ENCODE peak calls at places on chromosomes 4 and X, in four cellular contexts. M is GM12892, D is body of pancreas, H is heart left ventricle. O is an unnamed sample.

GRCh38 chrX:18026171-18026570 is 165.1 kb upstream of the RAI2 start:
- DNase-seq in D (no peak), M (no peak), H (no peak), O (peak)

GRCh38 chr4:184807797-184808718 is 17.7 kb downstream of the ACSL1 start:
- DNase-seq in M (no peak), H (peak), D (no peak), O (peak)

GRCh38 chrX:131843996-131844395 is 179.1 kb upstream of the STK26 start:
- DNase-seq in H (no peak), D (no peak), M (no peak), O (no peak)

GRCh38 chr4:95585016-95585695 is 36.4 kb upstream of the UNC5C start:
- DNase-seq in M (no peak), H (no peak), D (no peak), O (no peak)

GRCh38 chr4:36243355-36244256 is 708 bp downstream of the ARAP2 start:
- DNase-seq in M (no peak), D (peak), H (peak), O (peak)

GRCh38 chr4:147361726-147362125 is 119.2 kb upstream of the EDNRA start:
- DNase-seq in H (peak), D (peak), M (no peak), O (no peak)

GRCh38 chrX:115525486-115525885 is 35.5 kb upstream of the PLS3 start:
- DNase-seq in H (no peak), M (no peak), D (no peak), O (peak)

GRCh38 chrX:31057291-31057690 is 14.6 kb downstream of the FTHL17 start:
- DNase-seq in D (no peak), H (no peak), M (no peak), O (no peak)

GRCh38 chr4:7924163-7924562 is 15.5 kb downstream of the AFAP1 start:
- DNase-seq in H (no peak), D (no peak), M (no peak), O (no peak)

GRCh38 chr4:150297861-150298474 is 219.7 kb downstream of the DCLK2 start:
- DNase-seq in D (peak), M (no peak), H (peak), O (peak)

GRCh38 chr4:11503166-11503565 is 74.5 kb upstream of the HS3ST1 start:
- DNase-seq in H (peak), M (no peak), D (peak), O (peak)

GRCh38 chrX:75067931-75068330 is 88.2 kb downstream of the ABCB7 start:
- DNase-seq in D (no peak), H (no peak), M (no peak), O (no peak)

GRCh38 chrX:123361371-123361770 is 177.3 kb downstream of the GRIA3 start:
- DNase-seq in D (no peak), H (no peak), M (no peak), O (no peak)

GRCh38 chrX:121931567-121931966 is 884.2 kb downstream of the GLUD2 start:
- DNase-seq in D (no peak), H (no peak), M (no peak), O (no peak)

GRCh38 chrX:9285342-9285771 is 179.5 kb upstream of the TBL1X start:
- DNase-seq in M (no peak), D (no peak), H (no peak), O (no peak)

GRCh38 chr4:48268956-48269860 is at the start of gene TEC:
- DNase-seq in D (peak), H (peak), M (no peak), O (peak)

GRCh38 chr4:144658908-144659307 is 13.0 kb downstream of the HHIP start:
- DNase-seq in D (no peak), M (no peak), H (no peak), O (no peak)

GRCh38 chrX:20653070-20653469 is 386.4 kb upstream of the RPS6KA3 start:
- DNase-seq in H (no peak), M (no peak), D (no peak), O (no peak)

GRCh38 chr4:151169900-151170299 is 70.5 kb downstream of the RPS3A start:
- DNase-seq in H (no peak), M (no peak), D (no peak), O (no peak)

GRCh38 chr4:150182794-150183193 is 104.5 kb downstream of the DCLK2 start:
- DNase-seq in H (no peak), M (no peak), D (no peak), O (no peak)

GRCh38 chr4:11912886-11913285 is 484.2 kb upstream of the HS3ST1 start:
- DNase-seq in H (no peak), M (no peak), D (no peak), O (no peak)

GRCh38 chr4:55173580-55173979 is 48.2 kb upstream of the KDR start:
- DNase-seq in M (no peak), H (no peak), D (no peak), O (no peak)

GRCh38 chr4:7474320-7474719 is 39.6 kb upstream of the PSAPL1 start:
- DNase-seq in H (no peak), M (no peak), D (no peak), O (no peak)

GRCh38 chrX:136021903-136022302 is 36.7 kb downstream of the SLC9A6 start:
- DNase-seq in M (no peak), H (no peak), D (no peak), O (no peak)

GRCh38 chr4:7202391-7202790 is 10.1 kb downstream of the SORCS2 start:
- DNase-seq in D (no peak), H (no peak), M (no peak), O (no peak)

GRCh38 chrX:19017271-19017670 is 33.4 kb upstream of the PHKA2 start:
- DNase-seq in M (peak), D (no peak), H (no peak), O (no peak)

GRCh38 chrX:107561468-107562215 is 66.7 kb upstream of the PRPS1 start:
- DNase-seq in M (no peak), D (no peak), H (no peak), O (no peak)

GRCh38 chr4:153233761-153234371 is 29.6 kb downstream of the TRIM2 start:
- DNase-seq in D (peak), M (no peak), H (no peak), O (peak)

GRCh38 chrX:41922125-41922521 is 1.2 kb downstream of the CASK start:
- DNase-seq in D (peak), H (no peak), M (no peak), O (no peak)

GRCh38 chr4:79653871-79654270 is 245.8 kb upstream of the GK2 start:
- DNase-seq in H (no peak), M (no peak), D (no peak), O (peak)

GRCh38 chr4:113919611-113920010 is 59.8 kb downstream of the ARSJ start:
- DNase-seq in D (no peak), M (no peak), H (no peak), O (no peak)

GRCh38 chr4:151575646-151576045 is 166.7 kb downstream of the FHIP1A start:
- DNase-seq in H (no peak), D (no peak), M (no peak), O (no peak)

GRCh38 chr4:3388461-3389185 is 53.1 kb upstream of the HGFAC start:
- DNase-seq in D (peak), H (no peak), M (no peak), O (peak)
- TF ChIP-seq POLR2A in D (no peak), H (no peak), M (peak), O (no peak)

GRCh38 chrX:54994099-54994498 is at the start of gene PFKFB1:
- DNase-seq in H (no peak), M (no peak), D (no peak), O (no peak)

GRCh38 chrX:54994668-54995452 is 872 bp upstream of the PFKFB1 start:
- DNase-seq in M (no peak), H (no peak), D (no peak), O (no peak)

GRCh38 chrX:54995621-54996020 is 1.6 kb upstream of the PFKFB1 start:
- DNase-seq in D (no peak), H (no peak), M (no peak), O (no peak)

GRCh38 chrX:55004231-55004630 is 4.1 kb downstream of the APEX2 start:
- DNase-seq in D (no peak), M (no peak), H (no peak), O (no peak)

DNA sequence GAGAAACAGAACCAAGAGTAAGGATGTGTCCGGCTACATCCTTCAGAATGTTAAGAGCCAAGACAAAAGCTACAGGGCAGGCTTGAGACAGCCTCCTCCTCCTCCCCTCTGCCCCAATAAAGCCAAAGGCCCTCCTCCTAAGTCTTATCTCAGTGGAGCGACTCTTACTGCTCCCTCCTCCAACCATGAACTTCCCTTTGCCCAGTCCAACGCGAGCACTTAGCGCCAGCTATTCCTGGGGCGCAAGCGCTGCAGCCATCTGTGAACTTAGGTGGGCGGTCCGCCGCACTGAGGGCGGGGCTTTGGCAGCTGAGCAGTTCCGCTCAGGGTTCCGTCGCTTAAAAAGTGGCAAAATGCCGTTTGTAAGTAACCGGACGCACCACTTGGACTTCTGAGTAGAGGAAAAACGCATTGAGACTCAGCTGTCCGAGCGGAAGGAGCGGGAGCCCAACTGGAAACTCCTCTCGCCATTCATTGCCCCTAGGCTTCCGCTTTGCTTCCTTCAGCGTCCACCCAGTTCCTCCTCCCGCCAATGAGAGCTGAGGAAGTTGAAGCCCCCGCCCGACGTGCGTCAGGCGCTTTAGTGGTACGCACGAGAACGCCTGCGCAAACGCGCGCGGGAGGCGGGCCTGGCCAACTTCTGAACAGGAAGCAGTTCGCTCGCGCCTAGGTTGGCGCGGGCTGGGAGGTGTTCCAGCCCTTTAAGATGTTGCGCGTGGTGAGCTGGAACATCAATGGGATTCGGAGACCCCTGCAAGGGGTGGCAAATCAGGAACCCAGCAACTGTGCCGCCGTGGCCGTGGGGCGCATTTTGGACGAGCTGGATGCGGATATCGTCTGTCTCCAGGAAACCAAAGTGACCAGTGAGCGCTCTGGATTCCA is at the start of gene APEX2:
- DNase-seq in M (peak), H (peak), D (peak), O (peak)
- TF ChIP-seq POLR2A in M (peak), H (no peak), D (peak), O (peak)

GRCh38 chrX:111581086-111581485 is 69.6 kb downstream of the SERTM2 start:
- DNase-seq in M (no peak), H (no peak), D (no peak), O (no peak)

DNA sequence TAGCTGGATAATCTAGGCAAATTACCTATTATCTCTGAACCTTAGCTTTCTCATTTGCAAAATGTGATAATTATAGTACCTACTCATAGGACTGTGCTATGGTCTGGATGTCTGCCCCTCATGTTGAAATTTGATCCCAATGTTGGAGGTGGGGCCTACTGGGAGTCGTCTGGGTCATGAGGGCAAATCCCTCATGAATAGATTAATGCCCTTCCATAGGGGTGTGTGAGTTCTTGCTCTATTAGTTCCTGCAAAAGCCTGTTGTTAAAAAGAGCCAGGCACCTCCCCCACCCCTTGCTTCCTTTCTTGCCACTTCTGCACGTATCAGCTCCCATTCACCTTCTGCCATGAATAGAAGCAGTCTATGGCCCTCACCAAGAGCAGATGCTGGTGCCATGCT is 73.9 kb downstream of the SERTM2 start:
- DNase-seq in H (no peak), M (no peak), D (no peak), O (no peak)
- TF ChIP-seq POLR2A in H (no peak), M (no peak), D (no peak), O (no peak)

GRCh38 chr4:87390931-87391782 is at the start of gene HSD17B11:
- DNase-seq in D (peak), M (peak), H (peak), O (peak)
- TF ChIP-seq POLR2A in D (peak), M (peak), H (no peak), O (no peak)

GRCh38 chr4:118684873-118685811 is at the start of gene METTL14:
- DNase-seq in D (peak), M (peak), H (peak), O (peak)
- TF ChIP-seq POLR2A in D (peak), M (peak), H (no peak), O (peak)

GRCh38 chr4:155953151-155954117 is at the start of gene CTSO:
- DNase-seq in M (peak), H (peak), D (peak), O (peak)
- TF ChIP-seq POLR2A in M (peak), H (no peak), D (peak), O (peak)

DNA sequence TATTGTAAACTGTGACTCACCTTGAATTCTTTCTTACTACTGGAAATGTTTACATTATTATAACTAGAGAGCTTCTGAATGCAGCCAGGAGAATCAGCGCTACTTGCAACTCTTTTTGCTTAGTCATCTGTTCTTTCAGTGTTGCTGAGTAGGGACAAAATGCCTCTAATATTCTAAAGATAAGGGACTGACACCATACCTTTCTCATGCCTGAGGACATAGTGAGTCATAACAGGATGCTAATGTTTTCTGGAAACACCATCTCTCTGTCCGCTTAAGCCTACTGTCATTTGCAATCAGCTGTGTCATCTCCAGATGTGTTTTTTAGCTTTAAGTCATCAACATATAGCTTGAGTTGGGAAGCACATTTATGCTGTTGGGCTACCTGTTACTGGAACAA is 108.3 kb downstream of the QRFPR start:
- DNase-seq in D (no peak), M (no peak), H (no peak), O (no peak)
- TF ChIP-seq POLR2A in D (no peak), M (no peak), H (no peak), O (no peak)

DNA sequence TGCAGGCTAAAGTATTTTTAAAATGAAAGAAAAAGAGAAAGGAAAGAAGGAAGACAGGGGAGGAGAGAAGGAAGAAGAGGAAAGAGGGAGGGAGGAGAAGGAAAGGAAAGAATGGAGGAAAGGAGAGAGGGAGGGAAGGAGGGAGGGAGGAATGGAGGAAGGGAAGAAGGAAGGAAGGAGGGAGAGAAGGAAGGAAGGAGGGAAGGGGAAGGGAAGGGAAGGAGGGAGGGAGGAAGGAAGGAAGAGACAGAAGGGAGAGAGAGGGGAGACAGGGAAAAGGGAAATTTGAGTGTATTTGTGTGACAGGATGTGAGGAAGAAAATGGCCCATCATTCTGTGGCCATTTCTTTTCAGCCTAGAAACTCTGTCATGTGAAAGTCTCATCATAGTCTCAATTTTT is 14.9 kb upstream of the PLAC1 start:
- DNase-seq in H (no peak), M (no peak), D (no peak), O (no peak)
- TF ChIP-seq POLR2A in H (no peak), M (no peak), D (no peak), O (no peak)